ENCODE peak calls at places on chromosomes 7 and 10, in ten cellular contexts. K is central memory CD4-positive, alpha-beta T cell; M is kidney epithelial cell; Q is cardiac muscle cell; R is NCI-H1092; O is GM03348; N is kidney tubule cell; B is stimulated activated CD4-positive, alpha-beta T cell treated with anti-CD3 and anti-CD28 coated beads, Interleukin-2, amount 100 ng/mL, for 48 hours; A is GM13977; L is upper lobe of left lung. Z is an unnamed sample.

GRCh38 chr10:36531621-36532020 is 593.8 kb upstream of the ANKRD30A start:
- DNase-seq in L (no peak), A (no peak), N (peak; percentile 67), Q (no peak), R (no peak), O (no peak), B (no peak), M (no peak), K (no peak), Z (no peak)

GRCh38 chr10:114967071-114967470 is 29.1 kb downstream of the TRUB1 start:
- DNase-seq in L (no peak), A (no peak), O (peak; percentile 10), N (peak; percentile 4), R (no peak), Q (no peak), B (no peak), M (no peak), K (no peak), Z (no peak)

GRCh38 chr10:122279725-122280141 is 8.6 kb downstream of the BTBD16 start:
- DNase-seq in O (peak; percentile 43), L (no peak), Q (peak; percentile 63), N (peak; percentile 66), R (no peak), K (no peak), M (no peak), A (peak; percentile 40), B (no peak), Z (peak; percentile 5)

GRCh38 chr10:83680470-83680891 is 458.8 kb upstream of the GHITM start:
- DNase-seq in A (peak; percentile 70), O (no peak), K (no peak), M (no peak), L (no peak), B (peak; percentile 7), Q (no peak), N (no peak), R (no peak), Z (no peak)

GRCh38 chr10:43093423-43094090 is 16.7 kb downstream of the RET start:
- DNase-seq in R (no peak), A (no peak), B (no peak), K (no peak), M (no peak), N (no peak), O (peak; percentile 45), L (no peak), Q (peak; percentile 55), Z (no peak)

GRCh38 chr7:138387755-138388475 is 72.1 kb upstream of the TRIM24 start:
- DNase-seq in M (no peak), K (no peak), O (no peak), N (peak; percentile 51), A (no peak), Q (no peak), L (no peak), B (no peak), R (no peak), Z (no peak)

GRCh38 chr10:14852236-14852635 is 14.1 kb downstream of the HSPA14 start:
- DNase-seq in K (no peak), A (no peak), M (no peak), B (no peak), O (no peak), L (no peak), Q (no peak), N (no peak), R (no peak), Z (no peak)

GRCh38 chr10:125023862-125024495 is 82.1 kb downstream of the ZRANB1 start:
- DNase-seq in Q (no peak), O (no peak), K (no peak), N (no peak), B (no peak), R (peak; percentile 62), M (no peak), A (peak; percentile 15), L (no peak), Z (no peak)

GRCh38 chr10:133131754-133132710 is 28.0 kb upstream of the KNDC1 start:
- DNase-seq in O (no peak), Q (no peak), R (no peak), L (peak; percentile 71), A (no peak), M (no peak), N (peak; percentile 74), K (no peak), B (no peak), Z (no peak)

GRCh38 chr7:46932656-46933424 is 649.1 kb downstream of the TNS3 start:
- DNase-seq in L (no peak), M (no peak), B (no peak), O (peak; percentile 68), R (no peak), Q (no peak), A (no peak), K (no peak), N (peak; percentile 9), Z (no peak)

GRCh38 chr10:70048309-70048708 is 4.3 kb upstream of the MACROH2A2 start:
- DNase-seq in B (no peak), K (no peak), Q (no peak), M (no peak), O (no peak), R (no peak), N (no peak), L (no peak), A (no peak), Z (no peak)

GRCh38 chr7:26930201-26930600 is 65.8 kb upstream of the SKAP2 start:
- DNase-seq in O (peak; percentile 11), A (no peak), K (no peak), N (no peak), Q (no peak), M (no peak), B (no peak), L (no peak), R (no peak), Z (no peak)

GRCh38 chr7:84455788-84456187 is 261.2 kb upstream of the SEMA3A start:
- DNase-seq in K (no peak), L (no peak), R (no peak), Q (no peak), A (no peak), O (peak; percentile 13), M (no peak), N (no peak), B (no peak), Z (no peak)

GRCh38 chr7:21426286-21426957 is 1.5 kb upstream of the SP4 start:
- DNase-seq in Q (no peak), A (no peak), R (peak; percentile 44), K (no peak), M (no peak), N (no peak), B (no peak), L (no peak), O (no peak), Z (no peak)

GRCh38 chr10:124745678-124746077 is 1.5 kb upstream of the FAM53B start:
- DNase-seq in M (no peak), L (no peak), R (no peak), O (peak; percentile 25), K (peak; percentile 61), B (no peak), A (no peak), Q (peak; percentile 59), N (peak; percentile 56), Z (no peak)

GRCh38 chr10:11806706-11807105 is 16.4 kb upstream of the PROSER2 start:
- DNase-seq in R (no peak), B (no peak), Q (no peak), K (no peak), O (no peak), N (no peak), M (no peak), L (no peak), A (no peak), Z (no peak)

GRCh38 chr10:75234683-75235374 is 928 bp downstream of the COMTD1 start:
- DNase-seq in O (no peak), N (no peak), B (peak; percentile 22), L (peak; percentile 91), Q (peak; percentile 65), R (peak; percentile 35), M (no peak), K (no peak), A (no peak), Z (no peak)

GRCh38 chr7:134752006-134752760 is 27.3 kb upstream of the CALD1 start:
- DNase-seq in B (no peak), L (no peak), R (no peak), O (peak; percentile 46), K (no peak), M (no peak), A (no peak), N (peak; percentile 23), Q (no peak), Z (no peak)

GRCh38 chr10:111281516-111281915 is 204.7 kb downstream of the ADRA2A start:
- DNase-seq in R (no peak), L (no peak), O (peak; percentile 59), M (no peak), B (no peak), N (no peak), K (no peak), Q (peak; percentile 47), A (no peak), Z (no peak)

GRCh38 chr7:35418716-35419425 is 165.0 kb upstream of the TBX20 start:
- DNase-seq in O (no peak), K (no peak), B (no peak), Q (no peak), R (no peak), M (no peak), L (peak; percentile 66), N (no peak), A (no peak), Z (no peak)